ENCODE peak calls at places on chromosomes 11 and 22, in four cellular contexts. E is IMR-90, R is GM20000, B is dorsolateral prefrontal cortex. F is an unnamed sample.

GRCh38 chr22:45554040-45554406 is 51.3 kb downstream of the FBLN1 start:
- DNase-seq in R (no peak), B (no peak), E (no peak), F (no peak)

GRCh38 chr11:14655435-14655834 is 11.8 kb downstream of the PDE3B start:
- DNase-seq in R (no peak), B (no peak), E (no peak), F (no peak)

GRCh38 chr22:48517039-48518030 is 1310.3 kb downstream of the BRD1 start:
- DNase-seq in R (no peak), B (peak), E (no peak), F (no peak)

GRCh38 chr22:24186892-24187670 is 5.8 kb downstream of the SUSD2 start:
- DNase-seq in B (peak), E (no peak), R (no peak), F (no peak)

GRCh38 chr11:102120006-102120405 is 9.8 kb downstream of the YAP1 start:
- DNase-seq in E (peak), B (no peak), R (no peak), F (no peak)

GRCh38 chr11:58629857-58630256 is 7.4 kb downstream of the CNTF start:
- DNase-seq in R (peak), E (peak), B (no peak), F (peak)

GRCh38 chr22:43236401-43237166 is 49.6 kb upstream of the TTLL12 start:
- DNase-seq in R (no peak), B (no peak), E (no peak), F (no peak)

GRCh38 chr11:64164392-64165312 is 1.3 kb downstream of the MACROD1 start:
- DNase-seq in B (no peak), R (no peak), E (no peak), F (no peak)

GRCh38 chr22:45511847-45512261 is 9.2 kb downstream of the FBLN1 start:
- DNase-seq in E (peak), R (no peak), B (no peak), F (no peak)

GRCh38 chr11:14908214-14908880 is 16.3 kb upstream of the CYP2R1 start:
- DNase-seq in E (peak), B (no peak), R (peak), F (peak)

GRCh38 chr11:32307449-32307848 is 127.9 kb downstream of the WT1 start:
- DNase-seq in E (no peak), R (no peak), B (no peak), F (no peak)

GRCh38 chr22:45072322-45072903 is 62.6 kb upstream of the PHF21B start:
- DNase-seq in R (no peak), E (peak), B (peak), F (no peak)

GRCh38 chr11:110176366-110177056 is 83.3 kb downstream of the ZC3H12C start:
- DNase-seq in E (peak), R (no peak), B (no peak), F (no peak)

GRCh38 chr11:27250867-27251266 is 112.1 kb downstream of the CCDC34 start:
- DNase-seq in R (no peak), E (no peak), B (no peak), F (no peak)

GRCh38 chr11:93545566-93545965 is 2.4 kb upstream of the SMCO4 start:
- DNase-seq in B (no peak), R (no peak), E (no peak), F (no peak)

GRCh38 chr11:72348250-72348649 is 86.1 kb downstream of the CLPB start:
- DNase-seq in B (no peak), E (no peak), R (no peak), F (no peak)

GRCh38 chr11:76835030-76835429 is 25.7 kb upstream of the ACER3 start:
- DNase-seq in B (no peak), R (no peak), E (no peak), F (no peak)

GRCh38 chr11:95444309-95445202 is 213.6 kb upstream of the SESN3 start:
- DNase-seq in E (no peak), B (no peak), R (no peak), F (no peak)

GRCh38 chr11:37988031-37988430 is 1390.0 kb upstream of the RAG2 start:
- DNase-seq in E (peak), R (no peak), B (no peak), F (no peak)

GRCh38 chr11:94504689-94505293 is 7.5 kb upstream of the C11orf97 start:
- DNase-seq in R (peak), E (peak), B (no peak), F (peak)

GRCh38 chr22:47515384-47516125 is 753.1 kb downstream of the TBC1D22A start:
- DNase-seq in E (no peak), B (no peak), R (no peak), F (no peak)

GRCh38 chr22:35436421-35436820 is 36.5 kb downstream of the MCM5 start:
- DNase-seq in E (no peak), R (no peak), B (no peak), F (no peak)

GRCh38 chr11:3163241-3163981 is 1.7 kb downstream of the OSBPL5 start:
- DNase-seq in B (peak), R (no peak), E (no peak), F (no peak)

GRCh38 chr11:39367526-39367925 is 2091.9 kb downstream of the LRRC4C start:
- DNase-seq in E (no peak), R (no peak), B (no peak), F (no peak)

DNA sequence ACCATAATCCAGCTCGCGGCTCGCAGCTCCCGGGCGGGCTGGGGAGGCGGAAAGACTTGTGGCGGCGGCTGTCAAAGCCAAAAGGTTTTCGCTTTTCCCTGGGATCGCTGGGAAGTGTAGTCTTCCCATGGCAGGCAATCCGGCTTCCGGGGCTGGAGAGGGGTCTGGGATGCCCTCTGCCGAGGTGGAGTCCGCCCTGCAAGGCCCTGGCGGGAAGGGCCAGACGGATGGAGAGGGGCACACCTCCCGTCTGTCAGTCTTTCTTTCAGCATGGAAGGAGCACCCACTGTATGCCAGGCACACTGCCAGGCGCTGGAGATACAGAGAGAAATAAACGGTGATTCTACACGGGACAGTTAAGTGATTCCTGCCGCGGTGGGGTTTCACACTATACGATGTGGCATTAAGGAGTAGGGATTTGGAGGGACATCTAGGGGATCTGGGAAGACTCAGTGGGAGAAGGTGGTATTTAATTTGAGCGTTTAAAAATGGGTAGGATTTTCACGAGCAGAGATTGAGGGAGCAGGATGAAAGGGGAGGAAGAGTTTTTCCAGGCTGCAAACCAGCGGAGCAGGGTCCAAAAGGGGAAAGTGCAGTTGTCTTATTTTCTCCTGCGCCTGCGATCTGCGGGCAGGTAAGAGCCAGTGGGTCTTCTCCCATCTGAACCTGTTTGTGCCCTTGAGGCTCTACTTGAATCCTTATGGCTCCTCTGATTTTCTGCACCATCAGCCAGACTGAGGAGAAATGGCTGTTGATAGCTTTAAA is at the start of gene BACE1:
- DNase-seq in B (peak), R (peak), E (peak), F (no peak)
- TF ChIP-seq CTCF in B (peak), R (no peak), E (peak), F (peak)

GRCh38 chr22:37032134-37032534 is 12.6 kb downstream of the MPST start:
- DNase-seq in R (no peak), B (no peak), E (no peak), F (no peak)

GRCh38 chr22:37033605-37034430 is 14.3 kb downstream of the MPST start:
- DNase-seq in B (no peak), R (no peak), E (no peak), F (no peak)

GRCh38 chr22:37032535-37033460 is 13.3 kb downstream of the MPST start:
- DNase-seq in E (peak), B (no peak), R (no peak), F (no peak)

GRCh38 chr22:37028692-37029674 is 9.4 kb downstream of the MPST start:
- DNase-seq in E (no peak), B (no peak), R (no peak), F (no peak)

GRCh38 chr22:37030560-37031281 is 11.2 kb downstream of the MPST start:
- DNase-seq in R (no peak), E (no peak), B (no peak), F (no peak)
- TF ChIP-seq CTCF in R (no peak), E (no peak), B (no peak), F (no peak)

DNA sequence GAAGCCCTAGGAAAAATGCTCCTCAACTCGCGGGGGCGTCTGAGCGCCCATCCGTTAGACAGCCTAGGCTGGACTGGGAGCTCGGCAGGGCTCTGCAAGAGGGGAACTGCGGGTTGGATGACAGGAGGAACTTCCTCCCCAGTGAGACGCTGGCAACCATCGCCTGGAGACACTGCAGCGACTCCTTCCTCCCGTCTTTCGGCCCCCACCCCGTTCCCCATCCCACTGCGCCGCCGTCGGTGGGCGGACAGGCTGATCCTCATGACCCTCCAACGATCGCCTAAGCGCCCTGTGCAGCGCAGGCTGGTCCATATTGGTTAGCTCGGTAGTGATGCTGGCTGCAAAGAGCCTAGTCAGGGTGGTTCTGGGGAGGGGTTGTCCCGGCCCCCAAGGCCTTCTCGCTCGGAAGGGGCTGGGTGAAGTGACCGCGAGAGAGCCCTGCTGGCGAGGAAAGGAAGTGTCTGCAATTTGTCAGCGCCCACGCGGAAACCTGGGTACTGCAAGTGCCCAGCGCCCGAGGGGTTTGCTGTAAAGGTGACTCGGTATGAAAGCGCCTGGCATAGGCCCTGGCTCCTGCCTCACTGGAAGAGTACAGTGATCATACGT is 638 bp downstream of the NRGN start:
- DNase-seq in B (no peak), R (peak), E (no peak), F (peak)
- TF ChIP-seq CTCF in B (peak), R (peak), E (peak), F (peak)

GRCh38 chr11:22476589-22476988 is 138.4 kb downstream of the SLC17A6 start:
- DNase-seq in R (no peak), E (no peak), B (no peak), F (no peak)

GRCh38 chr11:22471405-22471804 is 133.2 kb downstream of the SLC17A6 start:
- DNase-seq in E (no peak), B (no peak), R (no peak), F (no peak)

GRCh38 chr11:22472306-22472705 is 134.1 kb downstream of the SLC17A6 start:
- DNase-seq in B (no peak), R (no peak), E (peak), F (no peak)

GRCh38 chr11:22477312-22477711 is 139.1 kb downstream of the SLC17A6 start:
- DNase-seq in B (no peak), R (no peak), E (peak), F (no peak)

GRCh38 chr11:22474621-22475020 is 136.4 kb downstream of the SLC17A6 start:
- DNase-seq in B (no peak), E (no peak), R (no peak), F (no peak)
- TF ChIP-seq CTCF in B (no peak), E (no peak), R (no peak), F (no peak)

DNA sequence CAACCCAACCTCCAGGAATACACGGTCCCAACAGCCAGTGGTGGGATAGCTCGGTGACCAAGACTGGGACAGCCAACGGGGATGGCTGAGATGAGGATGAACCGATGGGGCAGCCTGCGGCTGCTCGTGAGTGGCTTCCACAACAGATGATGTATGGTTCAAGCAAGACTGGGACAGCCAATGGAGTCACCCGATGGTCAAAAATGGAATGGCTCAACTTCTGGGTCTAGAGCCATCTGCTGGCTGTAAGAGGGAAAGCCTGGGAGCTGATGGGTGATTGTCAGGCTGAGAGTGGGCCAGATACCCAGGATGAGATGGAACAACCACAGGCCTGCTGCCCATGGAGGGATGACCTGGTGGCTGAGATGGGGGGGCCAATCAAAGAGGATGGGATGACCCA is 35.5 kb downstream of the SYT7 start:
- DNase-seq in R (peak), B (no peak), E (no peak), F (peak)
- TF ChIP-seq CTCF in R (peak), B (no peak), E (peak), F (peak)

DNA sequence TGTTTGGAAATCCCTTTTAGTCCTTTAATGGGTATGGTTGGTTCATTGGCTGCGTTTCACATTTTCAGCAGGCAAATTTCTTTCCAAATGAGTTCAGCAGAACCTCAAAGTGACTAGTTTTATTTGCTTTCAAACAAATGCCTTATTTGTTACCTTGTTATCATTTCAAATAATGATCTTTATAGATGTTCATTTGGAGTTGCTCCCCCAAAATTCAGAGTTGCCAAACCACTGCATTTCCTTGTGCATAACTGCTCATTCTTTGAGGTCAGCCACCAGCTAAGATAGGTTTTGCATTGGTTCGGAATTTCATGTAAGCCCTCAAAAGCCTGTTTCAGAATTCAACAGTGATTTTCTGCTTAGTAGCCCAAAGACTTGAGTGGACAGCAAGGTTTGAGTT is 508.4 kb downstream of the METTL15 start:
- DNase-seq in R (no peak), B (no peak), E (no peak), F (no peak)
- TF ChIP-seq CTCF in R (no peak), B (no peak), E (no peak), F (no peak)

GRCh38 chr11:119806064-119806915 is 77.3 kb upstream of the NECTIN1 start:
- DNase-seq in E (no peak), B (no peak), R (no peak), F (no peak)

GRCh38 chr11:119805663-119806062 is 76.7 kb upstream of the NECTIN1 start:
- DNase-seq in B (no peak), R (no peak), E (no peak), F (no peak)

GRCh38 chr11:119808431-119809185 is 79.6 kb upstream of the NECTIN1 start:
- DNase-seq in B (no peak), E (no peak), R (no peak), F (no peak)

GRCh38 chr11:119807841-119808240 is 78.8 kb upstream of the NECTIN1 start:
- DNase-seq in B (no peak), E (no peak), R (no peak), F (no peak)

DNA sequence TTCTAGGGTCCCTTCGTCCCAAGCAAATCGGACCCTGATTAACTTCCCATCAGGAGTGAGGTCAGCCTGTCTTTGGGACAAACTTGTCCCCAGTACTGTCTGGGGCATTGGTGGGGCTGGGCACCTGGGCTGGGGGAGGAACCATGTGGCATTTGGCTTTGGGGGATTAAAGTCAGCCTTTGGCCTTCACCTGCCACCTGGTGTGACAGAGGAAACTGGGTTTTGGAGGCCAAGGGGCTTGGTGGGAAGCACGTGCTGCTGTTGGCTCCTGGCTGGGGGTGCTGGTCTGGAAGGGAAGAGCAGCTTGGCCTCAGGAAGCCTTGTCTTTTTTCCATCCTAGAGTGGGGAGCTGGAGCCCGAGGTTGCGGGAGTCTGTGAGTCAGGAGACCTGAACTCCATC is 78.4 kb upstream of the NECTIN1 start:
- DNase-seq in R (no peak), B (no peak), E (no peak), F (no peak)
- TF ChIP-seq CTCF in R (no peak), B (no peak), E (no peak), F (no peak)

GRCh38 chr22:19060356-19061009 is 61.7 kb downstream of the DGCR2 start:
- DNase-seq in E (peak), R (no peak), B (no peak), F (no peak)
- TF ChIP-seq CTCF in E (no peak), R (no peak), B (no peak), F (no peak)